ENCODE peak calls at places on chromosomes 3 and 15, in seven cellular contexts. R is KBM-7; C is posterior cingulate gyrus; S is activated naive CD4-positive, alpha-beta T cell treated with anti-CD3 and anti-CD28 coated beads, Interleukin-2, amount 50 U/mL, for 16 hours; N is left lobe of liver; I is T-helper 17 cell; P is HTR-8/SVneo. Q is an unnamed sample.

GRCh38 chr3:116058844-116059243 is 386.4 kb downstream of the LSAMP start:
- DNase-seq in S (no peak), P (no peak), C (no peak), I (no peak), R (no peak), N (no peak), Q (no peak)

GRCh38 chr3:171138027-171138426 is 111.5 kb upstream of the SLC2A2 start:
- DNase-seq in R (no peak), I (no peak), P (no peak), N (no peak), C (no peak), S (no peak), Q (no peak)

GRCh38 chr3:154666542-154666941 is 236.6 kb upstream of the GPR149 start:
- DNase-seq in R (no peak), S (no peak), P (no peak), I (no peak), N (no peak), C (no peak), Q (no peak)

GRCh38 chr15:87623832-87624231 is 632.7 kb downstream of the NTRK3 start:
- DNase-seq in S (no peak), I (no peak), N (no peak), P (no peak), R (peak; percentile 21), C (no peak), Q (no peak)

GRCh38 chr3:40173291-40173710 is 136.2 kb upstream of the EIF1B start:
- DNase-seq in R (no peak), P (no peak), C (no peak), N (peak; percentile 37), S (no peak), I (no peak), Q (peak; percentile 94)

GRCh38 chr3:182608876-182609275 is 184.4 kb upstream of the ATP11B start:
- DNase-seq in I (no peak), C (no peak), N (no peak), P (no peak), S (no peak), R (no peak), Q (no peak)

GRCh38 chr3:186532641-186533072 is 11.5 kb downstream of the CRYGS start:
- DNase-seq in S (no peak), I (no peak), N (no peak), R (peak; percentile 87), P (no peak), C (no peak), Q (no peak)

GRCh38 chr3:13009132-13009945 is 63.9 kb downstream of the IQSEC1 start:
- DNase-seq in R (peak; percentile 95), P (no peak), N (peak; percentile 72), C (peak; percentile 87), S (no peak), I (peak; percentile 34), Q (no peak)

GRCh38 chr3:72316501-72317279 is 531.6 kb downstream of the SHQ1 start:
- DNase-seq in S (no peak), R (no peak), I (no peak), P (no peak), N (peak; percentile 85), C (peak; percentile 75), Q (no peak)

GRCh38 chr15:41683955-41684354 is 23.8 kb downstream of the MGA start:
- DNase-seq in N (no peak), I (no peak), C (no peak), S (no peak), R (no peak), P (no peak), Q (no peak)

GRCh38 chr15:93458567-93458966 is 369.6 kb upstream of the RGMA start:
- DNase-seq in I (no peak), S (no peak), N (no peak), R (no peak), C (no peak), P (no peak), Q (no peak)

GRCh38 chr3:23928525-23928924 is 11.6 kb downstream of the RPL15 start:
- DNase-seq in P (no peak), I (no peak), R (peak; percentile 78), N (no peak), C (no peak), S (no peak), Q (no peak)

GRCh38 chr3:49805367-49805782 is 2.3 kb downstream of the INKA1 start:
- DNase-seq in P (no peak), N (peak; percentile 48), S (no peak), R (peak; percentile 93), I (no peak), C (peak; percentile 82), Q (peak; percentile 58)

GRCh38 chr3:131261137-131261536 is 120.4 kb upstream of the NUDT16 start:
- DNase-seq in C (no peak), P (no peak), R (no peak), N (no peak), I (no peak), S (no peak), Q (no peak)

GRCh38 chr3:89098964-89099585 is 8.3 kb upstream of the EPHA3 start:
- DNase-seq in P (peak; percentile 19), I (no peak), N (no peak), S (peak; percentile 19), R (peak; percentile 70), C (peak; percentile 50), Q (peak; percentile 59)

GRCh38 chr3:115766587-115767492 is 143.5 kb downstream of the GAP43 start:
- DNase-seq in I (no peak), P (no peak), R (no peak), S (no peak), N (no peak), C (no peak), Q (no peak)

Q was measured in globus pallidus.